ENCODE peak calls at places on chromosomes 13 and 19, in seven cellular contexts. M, Y, I, Z, R, S and G are unnamed samples.

GRCh38 chr19:5932146-5932545 is 18.1 kb downstream of the CAPS start:
- DNase-seq in S (no peak), Z (no peak), Y (no peak), M (no peak), R (no peak), I (no peak), G (no peak)

GRCh38 chr19:44851427-44851826 is 5.3 kb downstream of the NECTIN2 start:
- DNase-seq in I (no peak), S (no peak), Z (no peak), Y (peak; percentile 28), R (no peak), M (no peak), G (no peak)

GRCh38 chr13:29935309-29935981 is 85.0 kb upstream of the UBL3 start:
- DNase-seq in I (no peak), M (no peak), R (no peak), Y (no peak), Z (peak; percentile 45), S (no peak), G (no peak)

GRCh38 chr13:44487989-44488388 is 88.1 kb downstream of the TSC22D1 start:
- DNase-seq in M (no peak), I (no peak), Z (no peak), S (no peak), R (no peak), Y (no peak), G (no peak)

GRCh38 chr13:79429309-79429708 is 23.3 kb upstream of the RBM26 start:
- DNase-seq in Y (no peak), M (no peak), S (no peak), Z (no peak), R (no peak), I (no peak), G (no peak)

GRCh38 chr13:23610187-23610576 is 40.0 kb downstream of the TNFRSF19 start:
- DNase-seq in R (peak; percentile 51), Y (peak; percentile 53), M (no peak), I (no peak), S (no peak), Z (no peak), G (no peak)

GRCh38 chr19:41192574-41193419 is at the start of gene CYP2S1:
- DNase-seq in I (peak; percentile 89), Y (no peak), R (no peak), S (peak; percentile 15), M (peak; percentile 82), Z (no peak), G (no peak)

GRCh38 chr13:27792393-27793218 is at the start of gene GSX1:
- DNase-seq in Z (peak; percentile 79), S (no peak), M (peak; percentile 90), R (peak; percentile 69), Y (peak; percentile 70), I (peak; percentile 96), G (peak; percentile 60)

GRCh38 chr19:10517361-10517759 is at the start of gene S1PR5:
- DNase-seq in R (no peak), M (peak; percentile 26), S (no peak), I (peak; percentile 54), Y (peak; percentile 38), Z (peak; percentile 47), G (no peak)

GRCh38 chr13:85864963-85865530 is 65.8 kb upstream of the SLITRK6 start:
- DNase-seq in Y (no peak), I (peak; percentile 58), M (peak; percentile 34), Z (no peak), S (peak; percentile 10), R (peak; percentile 3), G (peak; percentile 29)

GRCh38 chr19:34399886-34400285 is 4.3 kb upstream of the PDCD2L start:
- DNase-seq in Z (no peak), S (no peak), I (no peak), R (no peak), M (no peak), Y (no peak), G (no peak)

GRCh38 chr19:16370671-16371391 is 46.2 kb downstream of the KLF2 start:
- DNase-seq in R (no peak), Y (peak; percentile 27), I (no peak), S (no peak), Z (no peak), M (no peak), G (no peak)

GRCh38 chr13:36475468-36475867 is 43.2 kb downstream of the CCNA1 start:
- DNase-seq in Z (no peak), Y (no peak), M (no peak), I (peak; percentile 26), S (no peak), R (peak; percentile 5), G (no peak)

GRCh38 chr13:99374994-99375805 is 68.0 kb upstream of the GPR183 start:
- DNase-seq in I (no peak), M (no peak), S (no peak), R (no peak), Y (peak; percentile 34), Z (peak; percentile 43), G (no peak)

GRCh38 chr13:46183018-46183940 is 1.3 kb upstream of the LCP1 start:
- DNase-seq in R (no peak), S (no peak), Z (no peak), I (no peak), Y (no peak), M (no peak), G (peak; percentile 51)

GRCh38 chr13:113060557-113061270 is 44.9 kb upstream of the F7 start:
- DNase-seq in M (no peak), S (no peak), R (no peak), I (no peak), Z (no peak), Y (no peak), G (no peak)

GRCh38 chr19:9498183-9498902 is at the start of gene ZNF560:
- DNase-seq in Y (no peak), M (no peak), Z (no peak), I (no peak), R (peak; percentile 21), S (no peak), G (no peak)

GRCh38 chr13:32537580-32538233 is 888 bp downstream of the N4BP2L2 start:
- DNase-seq in Y (peak; percentile 38), R (peak; percentile 7), S (peak; percentile 6), I (no peak), M (peak; percentile 40), Z (peak; percentile 7), G (no peak)

GRCh38 chr13:34886476-34886875 is 55.6 kb upstream of the NBEA start:
- DNase-seq in Z (no peak), R (no peak), Y (no peak), M (no peak), S (no peak), I (no peak), G (no peak)

GRCh38 chr19:5665781-5666513 is 14.4 kb downstream of the MICOS13 start:
- DNase-seq in S (no peak), Z (no peak), I (no peak), M (no peak), R (peak; percentile 58), Y (no peak), G (no peak)

GRCh38 chr19:1861599-1862031 is 1.8 kb downstream of the KLF16 start:
- DNase-seq in Y (peak; percentile 42), Z (no peak), M (no peak), R (no peak), S (no peak), I (no peak), G (no peak)

GRCh38 chr19:10820173-10820572 is 15.8 kb downstream of the TMED1 start:
- DNase-seq in Z (no peak), M (peak; percentile 8), I (no peak), S (no peak), Y (peak; percentile 23), R (no peak), G (no peak)

GRCh38 chr13:42266464-42266863 is 5.5 kb upstream of the AKAP11 start:
- DNase-seq in I (no peak), R (peak; percentile 59), Y (no peak), M (no peak), Z (no peak), S (no peak), G (no peak)

DNA sequence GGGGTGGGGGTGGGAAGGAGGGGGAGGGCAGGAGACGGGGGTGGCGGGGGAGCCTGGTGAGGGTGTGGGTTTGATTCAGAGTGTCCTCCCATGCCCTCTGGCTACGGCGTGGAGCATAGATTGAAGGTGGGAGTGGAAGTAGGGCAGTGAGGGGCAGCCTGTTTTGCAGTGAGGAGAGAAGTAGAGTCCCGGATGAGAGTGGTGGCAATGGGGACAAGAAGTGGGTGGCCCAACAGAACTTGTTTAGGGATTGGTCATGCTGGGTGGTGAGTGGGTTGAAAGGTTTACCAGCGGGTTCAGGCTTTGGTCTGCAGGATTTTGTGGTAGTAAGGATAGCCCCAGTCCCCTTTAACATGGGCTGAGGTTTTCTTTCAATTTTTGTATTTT is 35.5 kb downstream of the SIPA1L3 start:
- DNase-seq in Y (no peak), I (no peak), R (no peak), S (no peak), M (no peak), Z (no peak), G (no peak)
- H3K27ac ChIP-seq in Y (no peak overlapping the region), I (no peak overlapping the region), R (no peak overlapping the region), S (no peak overlapping the region), M (peak overlapping the region; percentile 90), Z (no peak overlapping the region), G (no peak overlapping the region)

GRCh38 chr19:7544626-7545025 is 9.1 kb downstream of the PNPLA6 start:
- DNase-seq in I (no peak), M (no peak), R (no peak), Y (no peak), Z (peak; percentile 35), S (no peak), G (no peak)
- H3K4me1 ChIP-seq in I (no peaks in the 10 kb centered on the region), M (no peaks in the 10 kb centered on the region), R (no peaks in the 10 kb centered on the region), Y (no peaks in the 10 kb centered on the region), Z (no peaks in the 10 kb centered on the region), S (peaks cover 9% of the 10 kb centered on the region), G (no peaks in the 10 kb centered on the region)

DNA sequence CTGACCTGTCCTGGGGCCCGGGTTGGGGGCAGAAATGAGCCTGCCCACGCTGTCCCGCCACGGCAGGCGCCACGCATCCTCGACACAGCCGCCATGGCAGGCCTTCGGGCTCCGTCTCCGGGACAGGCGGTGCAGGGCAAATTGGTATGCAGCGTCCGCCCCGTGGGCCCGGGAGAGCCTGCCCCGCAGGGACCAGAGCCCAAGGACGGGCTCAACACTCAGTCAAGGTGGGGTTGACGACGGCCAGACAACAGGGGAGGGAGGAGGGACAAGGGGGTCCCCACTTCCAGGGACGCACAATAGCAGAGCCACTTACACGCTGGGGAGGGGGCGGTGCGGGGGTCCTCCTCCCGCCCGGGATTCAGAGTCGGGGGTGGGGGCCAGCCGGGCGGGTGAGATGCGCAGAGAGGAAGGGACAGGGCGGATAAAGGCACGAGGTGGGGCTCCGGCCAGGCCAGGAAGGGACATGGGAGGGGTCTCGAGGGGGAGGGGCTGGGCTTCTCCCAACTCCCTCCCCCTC is 1.2 kb downstream of the CTXN1 start:
- DNase-seq in M (no peak), Y (peak; percentile 31), R (no peak), Z (no peak), S (no peak), I (peak; percentile 39), G (no peak)
- TF ChIP-seq CTCF in M (no peak), Y (no peak), R (no peak), Z (no peak), S (no peak), I (no peak), G (no peak)

DNA sequence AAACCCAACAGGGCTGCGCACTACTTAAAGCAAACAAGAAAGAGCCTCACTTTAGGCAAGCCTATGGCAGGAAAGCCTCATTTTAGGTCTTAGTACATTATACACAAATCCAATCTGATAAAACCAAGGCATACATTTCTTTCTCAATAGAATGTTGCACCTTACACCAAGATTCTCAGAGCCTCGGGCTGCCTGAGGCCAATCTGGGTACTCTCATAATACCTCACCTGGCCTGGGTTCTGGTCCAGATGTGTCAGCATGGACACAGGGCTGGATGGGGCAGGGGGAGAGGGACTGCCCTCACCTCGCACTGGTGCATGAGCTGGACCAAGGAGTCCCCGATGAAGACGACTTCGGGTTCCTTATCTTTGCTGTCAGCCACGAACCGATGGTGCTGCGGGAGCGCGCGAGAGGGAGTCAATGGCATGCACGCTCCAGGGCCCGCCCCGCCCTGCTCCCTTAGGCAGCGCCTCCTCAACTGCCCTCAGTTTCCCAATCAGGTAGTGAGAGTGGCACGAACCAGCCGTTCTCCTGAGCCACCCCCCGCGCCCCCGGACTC is at the start of gene PRR19:
- DNase-seq in S (no peak), Y (no peak), I (peak; percentile 58), Z (no peak), R (no peak), M (peak; percentile 57), G (peak; percentile 18)
- H3K27ac ChIP-seq in S (peak within 1 kb of the TSS; percentile 91), Y (peak within 1 kb of the TSS; percentile 13), I (peak within 1 kb of the TSS; percentile 18), Z (peak within 1 kb of the TSS; percentile 19), R (peak within 1 kb of the TSS; percentile 15), M (peak within 1 kb of the TSS; percentile 63), G (no peak within 1 kb of the TSS)